ENCODE peak calls at places on chromosomes 3 and 15, in nine cellular contexts. U is neural crest cell; E is colonic mucosa; R is stimulated activated CD8-positive, alpha-beta memory T cell treated with anti-CD3 and anti-CD28 coated beads, Interleukin-15, amount 100 ng/mL, for 4 hours; Q is H54; O is GM23248; T is NCI-H774; F is effector memory CD4-positive, alpha-beta T cell; N is fibroblast of the aortic adventitia. S is an unnamed sample.
A peak's percentile ranks its signal among the peaks of the same experiment; 100 is the strongest.

GRCh38 chr15:69082041-69082502 is 67.6 kb downstream of the NOX5 start:
- DNase-seq in U (no peak), E (no peak), R (no peak), Q (no peak), O (peak; percentile 54), T (no peak), F (no peak), N (peak; percentile 89), S (no peak)

GRCh38 chr3:102686792-102687191 is 252.0 kb downstream of the ZPLD1 start:
- DNase-seq in U (no peak), E (no peak), R (no peak), Q (no peak), O (no peak), T (no peak), F (no peak), N (no peak), S (no peak)

GRCh38 chr3:63015614-63016016 is 140.4 kb upstream of the CADPS start:
- DNase-seq in U (peak; percentile 60), E (no peak), R (no peak), Q (no peak), O (no peak), T (peak; percentile 1), F (no peak), N (no peak), S (no peak)

GRCh38 chr3:7913283-7913682 is 588.3 kb upstream of the LMCD1 start:
- DNase-seq in U (no peak), E (no peak), R (no peak), Q (no peak), O (no peak), T (no peak), F (no peak), N (no peak), S (no peak)

GRCh38 chr15:69143756-69144436 is 16.5 kb upstream of the GLCE start:
- DNase-seq in U (no peak), E (no peak), R (no peak), Q (no peak), O (no peak), T (peak; percentile 83), F (no peak), N (no peak), S (no peak)

GRCh38 chr15:27412413-27412812 is 441.4 kb downstream of the GABRG3 start:
- DNase-seq in U (no peak), E (no peak), R (no peak), Q (no peak), O (no peak), T (peak; percentile 47), F (no peak), N (no peak), S (no peak)

GRCh38 chr3:160638184-160638583 is 38.8 kb upstream of the ARL14 start:
- DNase-seq in U (no peak), E (no peak), R (no peak), Q (no peak), O (no peak), T (no peak), F (no peak), N (no peak), S (no peak)

GRCh38 chr15:85950101-85950500 is 129.6 kb upstream of the AGBL1 start:
- DNase-seq in U (no peak), E (no peak), R (no peak), Q (no peak), O (no peak), T (no peak), F (no peak), N (no peak), S (no peak)

GRCh38 chr15:89556413-89557262 is 18.6 kb upstream of the TICRR start:
- DNase-seq in U (peak; percentile 65), E (peak; percentile 63), R (peak; percentile 8), Q (no peak), O (peak; percentile 80), T (peak; percentile 42), F (peak; percentile 24), N (peak; percentile 87), S (peak; percentile 46)

GRCh38 chr3:124161453-124161852 is 169.5 kb upstream of the ROPN1 start:
- DNase-seq in U (no peak), E (no peak), R (no peak), Q (no peak), O (no peak), T (no peak), F (no peak), N (no peak), S (no peak)

GRCh38 chr3:170089862-170090600 is 52.2 kb downstream of the GPR160 start:
- DNase-seq in U (no peak), E (no peak), R (no peak), Q (no peak), O (no peak), T (no peak), F (no peak), N (no peak), S (no peak)

GRCh38 chr3:190593075-190593474 is 79.2 kb downstream of the IL1RAP start:
- DNase-seq in U (no peak), E (no peak), R (no peak), Q (no peak), O (no peak), T (no peak), F (no peak), N (no peak), S (no peak)

GRCh38 chr15:86333819-86334218 is 254.1 kb downstream of the AGBL1 start:
- DNase-seq in U (no peak), E (no peak), R (no peak), Q (no peak), O (no peak), T (no peak), F (no peak), N (no peak), S (no peak)

GRCh38 chr3:94862703-94863102 is 799.8 kb downstream of the NSUN3 start:
- DNase-seq in U (peak; percentile 9), E (no peak), R (no peak), Q (peak; percentile 2), O (peak; percentile 16), T (no peak), F (no peak), N (peak; percentile 1), S (no peak)

GRCh38 chr15:74749832-74750231 is 1.2 kb downstream of the CYP1A2 start:
- DNase-seq in U (no peak), E (no peak), R (no peak), Q (no peak), O (no peak), T (no peak), F (no peak), N (no peak), S (no peak)

GRCh38 chr3:31531465-31531991 is 1.2 kb upstream of the STT3B start:
- DNase-seq in U (no peak), E (no peak), R (no peak), Q (no peak), O (no peak), T (no peak), F (no peak), N (no peak), S (no peak)

GRCh38 chr15:62444104-62445027 is 279.3 kb upstream of the C2CD4B start:
- DNase-seq in U (no peak), E (no peak), R (no peak), Q (peak; percentile 50), O (peak; percentile 98), T (no peak), F (no peak), N (peak; percentile 98), S (peak; percentile 61)

GRCh38 chr3:61688307-61688695 is 126.9 kb downstream of the PTPRG start:
- DNase-seq in U (peak; percentile 12), E (no peak), R (no peak), Q (no peak), O (no peak), T (no peak), F (no peak), N (no peak), S (no peak)

GRCh38 chr3:43998841-43999805 is 242.6 kb upstream of the TOPAZ1 start:
- DNase-seq in U (peak; percentile 53), E (no peak), R (no peak), Q (peak; percentile 55), O (peak; percentile 64), T (peak; percentile 37), F (no peak), N (peak; percentile 54), S (no peak)

GRCh38 chr3:4583441-4583840 is 90.3 kb downstream of the ITPR1 start:
- DNase-seq in U (no peak), E (no peak), R (no peak), Q (no peak), O (no peak), T (no peak), F (no peak), N (peak; percentile 56), S (no peak)

GRCh38 chr15:96463376-96463775 is 132.9 kb downstream of the NR2F2 start:
- DNase-seq in U (no peak), E (no peak), R (no peak), Q (no peak), O (no peak), T (no peak), F (no peak), N (no peak), S (no peak)

GRCh38 chr3:40118031-40118610 is 191.4 kb upstream of the EIF1B start:
- DNase-seq in U (no peak), E (no peak), R (no peak), Q (no peak), O (peak; percentile 22), T (no peak), F (no peak), N (peak; percentile 33), S (no peak)

GRCh38 chr3:141009496-141009895 is 41.7 kb upstream of the SPSB4 start:
- DNase-seq in U (no peak), E (no peak), R (no peak), Q (no peak), O (no peak), T (no peak), F (no peak), N (no peak), S (no peak)

GRCh38 chr3:86988235-86988634 is 2.7 kb downstream of the VGLL3 start:
- DNase-seq in U (no peak), E (no peak), R (no peak), Q (no peak), O (peak; percentile 82), T (no peak), F (no peak), N (peak; percentile 94), S (no peak)

GRCh38 chr3:128210711-128211110 is 57.4 kb downstream of the EEFSEC start:
- DNase-seq in U (no peak), E (no peak), R (no peak), Q (no peak), O (no peak), T (no peak), F (no peak), N (no peak), S (no peak)

GRCh38 chr15:57703387-57703786 is 3.1 kb upstream of the POLR2M start:
- DNase-seq in U (no peak), E (no peak), R (no peak), Q (no peak), O (no peak), T (no peak), F (no peak), N (no peak), S (no peak)

GRCh38 chr3:175002732-175003143 is 143.6 kb downstream of the NAALADL2 start:
- DNase-seq in U (no peak), E (no peak), R (no peak), Q (no peak), O (peak; percentile 96), T (no peak), F (no peak), N (peak; percentile 96), S (peak; percentile 45)

GRCh38 chr3:126267169-126267975 is 87.0 kb upstream of the ALDH1L1 start:
- DNase-seq in U (peak; percentile 61), E (peak; percentile 25), R (no peak), Q (peak; percentile 83), O (peak; percentile 90), T (no peak), F (no peak), N (peak; percentile 94), S (peak; percentile 72)

GRCh38 chr3:48595526-48596121 is 495 bp upstream of the COL7A1 start:
- DNase-seq in U (no peak), E (no peak), R (no peak), Q (peak; percentile 93), O (peak; percentile 97), T (no peak), F (no peak), N (peak; percentile 75), S (peak; percentile 100)

GRCh38 chr3:184551614-184552256 is 9.8 kb upstream of the EPHB3 start:
- DNase-seq in U (no peak), E (no peak), R (no peak), Q (no peak), O (no peak), T (no peak), F (no peak), N (no peak), S (no peak)

GRCh38 chr3:15535757-15536156 is 14.3 kb upstream of the COLQ start:
- DNase-seq in U (no peak), E (no peak), R (peak; percentile 17), Q (no peak), O (peak; percentile 48), T (no peak), F (no peak), N (no peak), S (no peak)